ENCODE peak calls at places on chromosomes 12 and 14, in seven cellular contexts. One of them, this sample, is unnamed.

GRCh38 chr14:22600027-22600426 is 1.9 kb downstream of the ABHD4 start:
- DNase-seq in heart right ventricle: no peak
- DNase-seq in astrocyte of the cerebellum: no peak
- DNase-seq in PC-3: no peak
- DNase-seq in PC-9: no peak
- DNase-seq in adrenal gland: no peak
- DNase-seq in A549: no peak
- DNase-seq in this sample: no peak

GRCh38 chr14:95236221-95236620 is 78.9 kb upstream of the DICER1 start:
- DNase-seq in heart right ventricle: no peak
- DNase-seq in astrocyte of the cerebellum: no peak
- DNase-seq in PC-3: no peak
- DNase-seq in PC-9: no peak
- DNase-seq in adrenal gland: no peak
- DNase-seq in A549: no peak
- DNase-seq in this sample: no peak

GRCh38 chr12:106149096-106149784 is 10.5 kb upstream of the NUAK1 start:
- DNase-seq in heart right ventricle: no peak
- DNase-seq in astrocyte of the cerebellum: no peak
- DNase-seq in PC-3: peak
- DNase-seq in PC-9: no peak
- DNase-seq in adrenal gland: no peak
- DNase-seq in A549: peak
- DNase-seq in this sample: no peak

GRCh38 chr14:68632591-68632895 is 160.3 kb downstream of the ZFP36L1 start:
- DNase-seq in heart right ventricle: no peak
- DNase-seq in astrocyte of the cerebellum: no peak
- DNase-seq in PC-3: no peak
- DNase-seq in PC-9: peak
- DNase-seq in adrenal gland: no peak
- DNase-seq in A549: no peak
- DNase-seq in this sample: no peak

GRCh38 chr12:111318450-111318849 is 50.4 kb downstream of the PHETA1 start:
- DNase-seq in heart right ventricle: no peak
- DNase-seq in astrocyte of the cerebellum: no peak
- DNase-seq in PC-3: no peak
- DNase-seq in PC-9: no peak
- DNase-seq in adrenal gland: no peak
- DNase-seq in A549: no peak
- DNase-seq in this sample: no peak

GRCh38 chr12:96195845-96196451 is 1.8 kb downstream of the ELK3 start:
- DNase-seq in heart right ventricle: no peak
- DNase-seq in astrocyte of the cerebellum: peak
- DNase-seq in PC-3: peak
- DNase-seq in PC-9: peak
- DNase-seq in adrenal gland: no peak
- DNase-seq in A549: peak
- DNase-seq in this sample: no peak

GRCh38 chr14:101669629-101670028 is 91.9 kb upstream of the PPP2R5C start:
- DNase-seq in heart right ventricle: no peak
- DNase-seq in astrocyte of the cerebellum: no peak
- DNase-seq in PC-3: no peak
- DNase-seq in PC-9: no peak
- DNase-seq in adrenal gland: no peak
- DNase-seq in A549: no peak
- DNase-seq in this sample: no peak

GRCh38 chr14:61369097-61369496 is 47.7 kb downstream of the PRKCH start:
- DNase-seq in heart right ventricle: no peak
- DNase-seq in astrocyte of the cerebellum: no peak
- DNase-seq in PC-3: no peak
- DNase-seq in PC-9: no peak
- DNase-seq in adrenal gland: no peak
- DNase-seq in A549: no peak
- DNase-seq in this sample: no peak

GRCh38 chr14:71714225-71714624 is 218.0 kb upstream of the RGS6 start:
- DNase-seq in heart right ventricle: no peak
- DNase-seq in astrocyte of the cerebellum: peak
- DNase-seq in PC-3: peak
- DNase-seq in PC-9: peak
- DNase-seq in adrenal gland: no peak
- DNase-seq in A549: no peak
- DNase-seq in this sample: peak

GRCh38 chr14:101462726-101463565 is 98.3 kb upstream of the DIO3 start:
- DNase-seq in heart right ventricle: no peak
- DNase-seq in astrocyte of the cerebellum: no peak
- DNase-seq in PC-3: peak
- DNase-seq in PC-9: no peak
- DNase-seq in adrenal gland: no peak
- DNase-seq in A549: no peak
- DNase-seq in this sample: no peak

GRCh38 chr12:60980558-60980957 is 1279.6 kb upstream of the USP15 start:
- DNase-seq in heart right ventricle: no peak
- DNase-seq in astrocyte of the cerebellum: no peak
- DNase-seq in PC-3: no peak
- DNase-seq in PC-9: no peak
- DNase-seq in adrenal gland: no peak
- DNase-seq in A549: no peak
- DNase-seq in this sample: no peak

GRCh38 chr14:80584638-80585505 is 356.7 kb downstream of the CEP128 start:
- DNase-seq in heart right ventricle: no peak
- DNase-seq in astrocyte of the cerebellum: no peak
- DNase-seq in PC-3: peak
- DNase-seq in PC-9: peak
- DNase-seq in adrenal gland: no peak
- DNase-seq in A549: peak
- DNase-seq in this sample: no peak

GRCh38 chr14:104595911-104596450 is 8.6 kb downstream of the TMEM179 start:
- DNase-seq in heart right ventricle: no peak
- DNase-seq in astrocyte of the cerebellum: no peak
- DNase-seq in PC-3: no peak
- DNase-seq in PC-9: no peak
- DNase-seq in adrenal gland: no peak
- DNase-seq in A549: no peak
- DNase-seq in this sample: no peak

GRCh38 chr14:64818151-64818550 is 61.6 kb downstream of the SPTB start:
- DNase-seq in heart right ventricle: no peak
- DNase-seq in astrocyte of the cerebellum: no peak
- DNase-seq in PC-3: no peak
- DNase-seq in PC-9: no peak
- DNase-seq in adrenal gland: no peak
- DNase-seq in A549: no peak
- DNase-seq in this sample: no peak

GRCh38 chr12:3363608-3364007 is 127.4 kb upstream of the PRMT8 start:
- DNase-seq in heart right ventricle: peak
- DNase-seq in astrocyte of the cerebellum: no peak
- DNase-seq in PC-3: no peak
- DNase-seq in PC-9: no peak
- DNase-seq in adrenal gland: no peak
- DNase-seq in A549: no peak
- DNase-seq in this sample: no peak

GRCh38 chr12:3366451-3367155 is 124.4 kb upstream of the PRMT8 start:
- DNase-seq in heart right ventricle: no peak
- DNase-seq in astrocyte of the cerebellum: no peak
- DNase-seq in PC-3: no peak
- DNase-seq in PC-9: no peak
- DNase-seq in adrenal gland: no peak
- DNase-seq in A549: no peak
- DNase-seq in this sample: no peak

GRCh38 chr12:3364661-3365264 is 126.2 kb upstream of the PRMT8 start:
- DNase-seq in heart right ventricle: no peak
- DNase-seq in astrocyte of the cerebellum: no peak
- DNase-seq in PC-3: no peak
- DNase-seq in PC-9: no peak
- DNase-seq in adrenal gland: no peak
- DNase-seq in A549: no peak
- DNase-seq in this sample: no peak

GRCh38 chr12:3364226-3364625 is 126.8 kb upstream of the PRMT8 start:
- DNase-seq in heart right ventricle: no peak
- DNase-seq in astrocyte of the cerebellum: no peak
- DNase-seq in PC-3: no peak
- DNase-seq in PC-9: no peak
- DNase-seq in adrenal gland: no peak
- DNase-seq in A549: no peak
- DNase-seq in this sample: no peak

DNA sequence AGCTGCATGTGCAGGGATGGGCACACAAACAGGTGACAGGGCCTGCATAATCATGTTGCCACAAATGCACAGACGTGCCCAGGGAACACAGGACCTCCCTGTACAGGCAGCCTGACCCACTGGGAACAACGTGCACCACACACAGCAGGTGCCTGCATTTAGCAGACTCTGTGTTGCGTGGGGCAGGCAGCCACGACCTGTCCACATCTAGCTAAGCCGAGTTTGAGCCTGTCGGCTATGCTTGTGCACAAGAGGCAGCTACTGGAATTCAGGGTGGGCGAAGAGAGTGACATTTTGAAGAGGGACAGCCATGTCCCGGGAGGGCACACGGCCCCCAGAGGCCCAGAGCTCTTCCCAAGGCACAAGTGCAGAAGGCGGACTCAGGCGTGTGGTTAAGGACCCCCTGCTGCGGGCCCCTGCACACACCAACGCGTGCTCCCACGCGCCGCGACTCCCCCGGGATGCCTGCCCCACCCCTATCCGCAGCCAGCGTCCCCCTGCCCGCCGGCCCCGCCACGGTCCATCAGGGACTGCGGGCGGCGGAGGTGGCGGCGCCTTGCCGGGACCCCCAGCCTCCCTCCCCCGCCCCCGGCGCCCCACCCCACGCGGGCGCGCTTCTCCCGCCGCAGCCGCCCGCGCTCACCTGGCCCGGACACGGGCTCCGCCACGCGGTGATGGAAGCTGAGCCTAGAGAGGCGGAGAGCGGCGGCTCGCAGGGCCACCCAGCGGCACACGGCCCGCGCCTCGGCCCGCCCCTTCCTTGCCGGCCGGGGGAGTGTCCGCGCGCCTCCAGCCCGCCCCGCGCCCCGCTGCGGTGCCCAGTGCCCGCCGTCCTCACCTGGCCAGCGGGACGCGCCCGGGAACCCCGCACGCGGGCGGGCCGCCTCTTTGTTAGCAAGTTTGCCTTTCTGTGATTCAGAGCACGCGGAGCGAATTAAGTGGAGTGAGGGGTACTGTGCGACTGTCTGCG is 125.3 kb upstream of the PRMT8 start:
- DNase-seq in heart right ventricle: no peak
- DNase-seq in astrocyte of the cerebellum: no peak
- DNase-seq in PC-3: peak
- DNase-seq in PC-9: no peak
- DNase-seq in adrenal gland: peak
- DNase-seq in A549: no peak
- DNase-seq in this sample: no peak
- H3K4me3 ChIP-seq in heart right ventricle: peak
- H3K4me3 ChIP-seq in astrocyte of the cerebellum: no peak
- H3K4me3 ChIP-seq in PC-3: peak
- H3K4me3 ChIP-seq in PC-9: no peak
- H3K4me3 ChIP-seq in adrenal gland: peak
- H3K4me3 ChIP-seq in A549: peak
- H3K4me3 ChIP-seq in this sample: no peak

DNA sequence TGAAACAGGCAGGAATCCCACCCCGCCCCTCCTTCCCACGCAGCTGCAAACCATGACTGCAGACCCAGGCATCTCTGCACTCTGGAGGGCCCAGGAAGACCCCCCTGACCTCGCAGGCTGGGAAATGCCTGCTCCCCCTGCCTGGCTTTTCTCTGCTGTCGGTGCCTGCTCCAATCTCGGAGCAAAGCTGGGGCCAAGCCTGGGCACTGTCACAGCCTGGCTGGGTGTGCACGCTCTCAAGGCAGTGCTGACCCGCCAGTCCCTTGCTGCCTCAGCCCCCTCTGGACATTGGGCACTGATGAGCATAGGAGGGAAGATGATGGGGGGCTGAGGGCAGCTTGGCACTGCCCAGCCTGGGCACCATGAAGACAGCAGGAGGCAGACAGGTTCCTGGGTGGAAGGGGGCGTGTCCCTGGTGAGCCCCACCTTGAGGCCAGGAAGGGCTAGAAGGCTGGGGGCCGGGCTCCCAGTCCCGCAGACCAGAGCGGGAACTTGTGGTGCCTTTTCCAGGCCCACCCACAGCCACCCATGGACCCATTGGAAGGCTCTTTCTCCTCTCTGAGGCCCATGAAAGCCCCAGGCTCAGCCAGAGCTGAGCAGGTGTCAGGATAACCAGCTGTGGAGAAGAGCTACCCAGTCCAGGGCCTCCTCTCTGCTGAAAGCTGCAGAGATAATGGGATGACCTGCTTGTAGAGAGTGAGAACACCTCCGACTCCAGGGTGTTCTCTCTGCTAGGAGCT is 10.7 kb upstream of the ZNF605 start:
- DNase-seq in heart right ventricle: no peak
- DNase-seq in astrocyte of the cerebellum: no peak
- DNase-seq in PC-3: no peak
- DNase-seq in PC-9: no peak
- DNase-seq in adrenal gland: no peak
- DNase-seq in A549: no peak
- DNase-seq in this sample: no peak
- TF ChIP-seq CTCF in heart right ventricle: no peak
- TF ChIP-seq CTCF in astrocyte of the cerebellum: no peak
- TF ChIP-seq CTCF in PC-3: no peak
- TF ChIP-seq CTCF in PC-9: no peak
- TF ChIP-seq CTCF in adrenal gland: no peak
- TF ChIP-seq CTCF in A549: no peak
- TF ChIP-seq CTCF in this sample: no peak

DNA sequence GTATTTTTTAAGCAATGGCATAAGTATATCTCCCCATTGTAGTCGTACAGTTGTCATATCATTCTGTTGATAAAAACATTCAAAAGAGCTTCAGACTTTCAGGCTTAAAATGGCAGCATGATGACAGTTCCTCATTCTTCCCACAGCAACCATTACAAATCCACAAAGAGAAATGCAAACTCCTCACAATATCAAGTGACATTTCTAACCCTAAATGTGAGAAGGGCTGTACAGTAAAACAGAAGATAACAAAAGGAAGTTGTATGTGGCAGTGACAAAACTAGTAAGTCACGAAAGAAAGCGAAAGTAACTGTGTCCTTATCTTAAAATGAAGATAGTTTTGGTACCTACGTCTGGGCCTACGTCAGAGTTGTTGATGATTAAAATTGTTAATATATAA is 46.7 kb downstream of the GXYLT1 start:
- DNase-seq in heart right ventricle: no peak
- DNase-seq in astrocyte of the cerebellum: no peak
- DNase-seq in PC-3: no peak
- DNase-seq in PC-9: no peak
- DNase-seq in adrenal gland: no peak
- DNase-seq in A549: no peak
- DNase-seq in this sample: no peak
- H3K4me3 ChIP-seq in heart right ventricle: peak
- H3K4me3 ChIP-seq in astrocyte of the cerebellum: no peak
- H3K4me3 ChIP-seq in PC-3: no peak
- H3K4me3 ChIP-seq in PC-9: no peak
- H3K4me3 ChIP-seq in adrenal gland: peak
- H3K4me3 ChIP-seq in A549: no peak
- H3K4me3 ChIP-seq in this sample: no peak

GRCh38 chr14:20031058-20031457 is 4.8 kb downstream of the OR4K13 start:
- DNase-seq in heart right ventricle: no peak
- DNase-seq in astrocyte of the cerebellum: no peak
- DNase-seq in PC-3: no peak
- DNase-seq in PC-9: no peak
- DNase-seq in adrenal gland: no peak
- DNase-seq in A549: no peak
- DNase-seq in this sample: no peak
- TF ChIP-seq CTCF in heart right ventricle: no peak
- TF ChIP-seq CTCF in astrocyte of the cerebellum: no peak
- TF ChIP-seq CTCF in PC-3: no peak
- TF ChIP-seq CTCF in PC-9: no peak
- TF ChIP-seq CTCF in adrenal gland: no peak
- TF ChIP-seq CTCF in A549: no peak
- TF ChIP-seq CTCF in this sample: no peak

GRCh38 chr12:47098099-47098498 is 18.3 kb upstream of the AMIGO2 start:
- DNase-seq in heart right ventricle: no peak
- DNase-seq in astrocyte of the cerebellum: no peak
- DNase-seq in PC-3: no peak
- DNase-seq in PC-9: no peak
- DNase-seq in adrenal gland: peak
- DNase-seq in A549: no peak
- DNase-seq in this sample: no peak
- H3K4me3 ChIP-seq in heart right ventricle: no peak
- H3K4me3 ChIP-seq in astrocyte of the cerebellum: no peak
- H3K4me3 ChIP-seq in PC-3: no peak
- H3K4me3 ChIP-seq in PC-9: no peak
- H3K4me3 ChIP-seq in adrenal gland: peak
- H3K4me3 ChIP-seq in A549: no peak
- H3K4me3 ChIP-seq in this sample: no peak

This sample was measured in AG09309.